ENCODE peak calls at places on chromosomes 4 and X, in five cellular contexts. D is left ventricle myocardium inferior; K is psoas muscle; L is GM12878; B is effector memory CD4-positive, alpha-beta T cell. O is an unnamed sample.

GRCh38 chr4:105666693-105667092 is 41.8 kb downstream of the INTS12 start:
- DNase-seq in D (no peak), L (no peak), K (no peak), B (no peak), O (no peak)

GRCh38 chr4:163959932-163960331 is 465.4 kb downstream of the TMA16 start:
- DNase-seq in L (no peak), K (no peak), D (no peak), B (no peak), O (no peak)

GRCh38 chr4:141213550-141213991 is 7.1 kb upstream of the ZNF330 start:
- DNase-seq in D (no peak), K (no peak), L (no peak), B (no peak), O (no peak)

GRCh38 chr4:155809835-155810234 is 51.0 kb downstream of the GUCY1B1 start:
- DNase-seq in D (no peak), B (no peak), K (no peak), L (peak; percentile 55), O (peak; percentile 17)

GRCh38 chrX:129523076-129524055 is at the start of gene SMARCA1:
- DNase-seq in D (peak; percentile 48), K (peak; percentile 25), L (no peak), B (no peak), O (peak; percentile 11)

GRCh38 chrX:100353326-100353725 is 56.7 kb downstream of the PCDH19 start:
- DNase-seq in K (no peak), B (no peak), L (no peak), D (no peak), O (no peak)

GRCh38 chr4:107391630-107392028 is 328.4 kb downstream of the PAPSS1 start:
- DNase-seq in K (no peak), D (no peak), B (no peak), L (no peak), O (no peak)

GRCh38 chrX:115233497-115234219 is at the start of gene LRCH2:
- DNase-seq in B (no peak), D (peak; percentile 20), L (no peak), K (peak; percentile 18), O (peak; percentile 12)

GRCh38 chr4:8695237-8696219 is 103.0 kb downstream of the CPZ start:
- DNase-seq in B (no peak), K (no peak), D (no peak), L (no peak), O (no peak)

GRCh38 chrX:57286507-57287251 is at the start of gene FAAH2:
- DNase-seq in B (peak; percentile 57), D (no peak), K (no peak), L (peak; percentile 23), O (no peak)

GRCh38 chr4:2932561-2932950 is 30.6 kb downstream of the NOP14 start:
- DNase-seq in B (no peak), D (no peak), K (no peak), L (no peak), O (no peak)

GRCh38 chrX:112967903-112968302 is 127.3 kb upstream of the AMOT start:
- DNase-seq in K (no peak), D (no peak), L (no peak), B (no peak), O (no peak)

GRCh38 chrX:112967341-112967740 is 126.7 kb upstream of the AMOT start:
- DNase-seq in K (no peak), D (no peak), B (no peak), L (no peak), O (no peak)

GRCh38 chrX:112968351-112969133 is 127.9 kb upstream of the AMOT start:
- DNase-seq in L (no peak), D (no peak), B (no peak), K (no peak), O (no peak)
- H3K4me1 ChIP-seq in L (no peaks in the 10 kb centered on the region), D (no peaks in the 10 kb centered on the region), B (no peaks in the 10 kb centered on the region), K (no peaks in the 10 kb centered on the region), O (no peaks in the 10 kb centered on the region)

GRCh38 chr4:41358626-41359025 is 101.9 kb downstream of the UCHL1 start:
- DNase-seq in B (no peak), D (peak; percentile 48), L (no peak), K (no peak), O (no peak)

GRCh38 chr4:41359069-41359769 is 102.5 kb downstream of the UCHL1 start:
- DNase-seq in K (no peak), D (no peak), L (no peak), B (no peak), O (no peak)

GRCh38 chr4:41360911-41361830 is 104.4 kb downstream of the UCHL1 start:
- DNase-seq in K (peak; percentile 63), L (no peak), D (peak; percentile 40), B (no peak), O (no peak)

GRCh38 chr4:41360214-41360910 is 103.6 kb downstream of the UCHL1 start:
- DNase-seq in K (peak; percentile 86), B (no peak), L (no peak), D (peak; percentile 85), O (no peak)

GRCh38 chr4:41359836-41360213 is 103.1 kb downstream of the UCHL1 start:
- DNase-seq in B (no peak), D (no peak), L (no peak), K (no peak), O (no peak)
- H3K4me1 ChIP-seq in B (no peaks in the 10 kb centered on the region), D (peaks cover 60% of the 10 kb centered on the region), L (no peaks in the 10 kb centered on the region), K (peaks cover 21% of the 10 kb centered on the region), O (peaks cover 11% of the 10 kb centered on the region)

GRCh38 chr4:26885912-26886274 is 25.3 kb downstream of the STIM2 start:
- DNase-seq in B (peak; percentile 9), L (peak; percentile 65), K (no peak), D (no peak), O (no peak)
- H3K4me1 ChIP-seq in B (peaks cover 26% of the 10 kb centered on the region), L (peaks cover 33% of the 10 kb centered on the region), K (peaks cover 21% of the 10 kb centered on the region), D (peaks cover 37% of the 10 kb centered on the region), O (peaks cover 26% of the 10 kb centered on the region)

GRCh38 chr4:156949373-156949814 is 22.2 kb downstream of the PDGFC start:
- DNase-seq in D (no peak), K (no peak), L (no peak), B (no peak), O (no peak)

GRCh38 chr4:156945532-156945931 is 26.1 kb downstream of the PDGFC start:
- DNase-seq in L (no peak), D (no peak), B (no peak), K (no peak), O (no peak)

GRCh38 chr4:156948133-156948532 is 23.5 kb downstream of the PDGFC start:
- DNase-seq in L (no peak), D (no peak), B (no peak), K (no peak), O (no peak)

GRCh38 chr4:156948738-156949137 is 22.9 kb downstream of the PDGFC start:
- DNase-seq in L (no peak), K (no peak), B (no peak), D (no peak), O (no peak)

GRCh38 chr4:156946508-156947197 is 24.9 kb downstream of the PDGFC start:
- DNase-seq in B (no peak), D (no peak), K (no peak), L (no peak), O (no peak)
- H3K4me1 ChIP-seq in B (no peaks in the 10 kb centered on the region), D (peaks cover 94% of the 10 kb centered on the region), K (peaks cover 72% of the 10 kb centered on the region), L (no peaks in the 10 kb centered on the region), O (no peaks in the 10 kb centered on the region)

GRCh38 chr4:145734051-145734450 is 54.1 kb downstream of the C4orf51 start:
- DNase-seq in D (no peak), L (no peak), K (no peak), B (no peak), O (no peak)
- H3K4me1 ChIP-seq in D (peaks cover 60% of the 10 kb centered on the region), L (peaks cover 16% of the 10 kb centered on the region), K (peaks cover 40% of the 10 kb centered on the region), B (peaks cover 3% of the 10 kb centered on the region), O (peaks cover 9% of the 10 kb centered on the region)

O was measured in tibial nerve.